ENCODE peak calls at places on chromosomes 6 and 20, in eight cellular contexts. T, B, O, G, F, E, X and N are unnamed samples.

GRCh38 chr6:113414511-113414910 is 442.6 kb upstream of the MARCKS start:
- DNase-seq in T (no peak), B (no peak), O (no peak), G (no peak), F (no peak), E (no peak), X (peak), N (no peak)

GRCh38 chr6:79544299-79544927 is 7.2 kb upstream of the LCA5 start:
- DNase-seq in T (peak), B (no peak), O (no peak), G (no peak), F (no peak), E (no peak), X (no peak), N (peak)

GRCh38 chr6:49541936-49542335 is 8.5 kb upstream of the C6orf141 start:
- DNase-seq in T (no peak), B (no peak), O (no peak), G (no peak), F (no peak), E (no peak), X (no peak), N (no peak)

GRCh38 chr20:40965671-40966070 is 63.0 kb upstream of the TOP1 start:
- DNase-seq in T (no peak), B (no peak), O (no peak), G (no peak), F (no peak), E (no peak), X (no peak), N (no peak)

GRCh38 chr20:38065764-38066375 is 32.3 kb downstream of the RPRD1B start:
- DNase-seq in T (no peak), B (no peak), O (no peak), G (no peak), F (no peak), E (peak), X (no peak), N (no peak)

GRCh38 chr6:83860347-83860731 is 850 bp downstream of the CYB5R4 start:
- DNase-seq in T (no peak), B (no peak), O (no peak), G (no peak), F (no peak), E (no peak), X (no peak), N (no peak)

GRCh38 chr6:104995989-104996617 is 39.2 kb downstream of the LIN28B start:
- DNase-seq in T (no peak), B (no peak), O (no peak), G (no peak), F (no peak), E (no peak), X (peak), N (no peak)

GRCh38 chr20:50412069-50412468 is 98.1 kb upstream of the PTPN1 start:
- DNase-seq in T (no peak), B (no peak), O (no peak), G (no peak), F (no peak), E (no peak), X (no peak), N (no peak)

GRCh38 chr20:38218566-38218885 is 42.0 kb downstream of the KIAA1755 start:
- DNase-seq in T (no peak), B (no peak), O (no peak), G (no peak), F (no peak), E (no peak), X (no peak), N (no peak)

GRCh38 chr6:170024940-170025339 is 265.9 kb downstream of the DLL1 start:
- DNase-seq in T (no peak), B (no peak), O (no peak), G (no peak), F (no peak), E (no peak), X (no peak), N (no peak)

GRCh38 chr6:71529769-71530168 is 241.2 kb downstream of the OGFRL1 start:
- DNase-seq in T (no peak), B (no peak), O (no peak), G (no peak), F (no peak), E (no peak), X (no peak), N (no peak)

GRCh38 chr6:157045831-157046454 is 268.8 kb downstream of the ARID1B start:
- DNase-seq in T (no peak), B (no peak), O (peak), G (no peak), F (no peak), E (no peak), X (no peak), N (peak)

GRCh38 chr20:47922280-47922675 is 137.0 kb upstream of the SULF2 start:
- DNase-seq in T (no peak), B (no peak), O (no peak), G (no peak), F (no peak), E (no peak), X (peak), N (no peak)

GRCh38 chr6:43101497-43101896 is 25.4 kb downstream of the PTK7 start:
- DNase-seq in T (no peak), B (no peak), O (no peak), G (no peak), F (no peak), E (no peak), X (no peak), N (no peak)

GRCh38 chr6:141830530-141830929 is 302.2 kb upstream of the GJE1 start:
- DNase-seq in T (no peak), B (no peak), O (no peak), G (no peak), F (no peak), E (no peak), X (no peak), N (no peak)

GRCh38 chr6:9408718-9409117 is 973.4 kb upstream of the SLC35B3 start:
- DNase-seq in T (no peak), B (no peak), O (no peak), G (no peak), F (no peak), E (no peak), X (no peak), N (no peak)

GRCh38 chr6:137389150-137389664 is 105.0 kb downstream of the OLIG3 start:
- DNase-seq in T (no peak), B (peak), O (no peak), G (no peak), F (peak), E (no peak), X (no peak), N (no peak)

GRCh38 chr6:2111162-2111677 is 134.2 kb downstream of the GMDS start:
- DNase-seq in T (no peak), B (no peak), O (no peak), G (no peak), F (no peak), E (no peak), X (peak), N (no peak)

GRCh38 chr6:24658573-24659511 is 7.9 kb downstream of the TDP2 start:
- DNase-seq in T (no peak), B (no peak), O (no peak), G (no peak), F (no peak), E (no peak), X (peak), N (no peak)

GRCh38 chr6:11188161-11188915 is 44.1 kb downstream of the NEDD9 start:
- DNase-seq in T (no peak), B (no peak), O (no peak), G (no peak), F (no peak), E (no peak), X (no peak), N (no peak)

GRCh38 chr6:52531396-52531795 is 45.5 kb downstream of the TRAM2 start:
- DNase-seq in T (no peak), B (no peak), O (no peak), G (no peak), F (no peak), E (no peak), X (no peak), N (no peak)

GRCh38 chr6:64732888-64733287 is 974.1 kb downstream of the EYS start:
- DNase-seq in T (no peak), B (no peak), O (no peak), G (no peak), F (no peak), E (no peak), X (no peak), N (no peak)

GRCh38 chr6:141788096-141788495 is 344.6 kb upstream of the GJE1 start:
- DNase-seq in T (no peak), B (no peak), O (no peak), G (no peak), F (no peak), E (no peak), X (no peak), N (no peak)

GRCh38 chr20:25586877-25587276 is 1.5 kb upstream of the NINL start:
- DNase-seq in T (no peak), B (no peak), O (no peak), G (no peak), F (no peak), E (no peak), X (no peak), N (no peak)

GRCh38 chr6:9139762-9140161 is 704.4 kb upstream of the SLC35B3 start:
- DNase-seq in T (no peak), B (no peak), O (no peak), G (peak), F (no peak), E (no peak), X (peak), N (no peak)

GRCh38 chr6:128641701-128642100 is 121.3 kb upstream of the PTPRK start:
- DNase-seq in T (no peak), B (no peak), O (no peak), G (no peak), F (no peak), E (no peak), X (peak), N (no peak)

GRCh38 chr6:52984247-52984646 is 10.8 kb downstream of the GSTA4 start:
- DNase-seq in T (no peak), B (peak), O (no peak), G (no peak), F (peak), E (no peak), X (no peak), N (no peak)

GRCh38 chr6:65075705-65076104 is 631.3 kb downstream of the EYS start:
- DNase-seq in T (no peak), B (no peak), O (no peak), G (no peak), F (no peak), E (no peak), X (no peak), N (no peak)

GRCh38 chr6:686528-686927 is 6.4 kb downstream of the EXOC2 start:
- DNase-seq in T (no peak), B (no peak), O (peak), G (no peak), F (no peak), E (no peak), X (no peak), N (no peak)

GRCh38 chr6:147000545-147001488 is 203.4 kb upstream of the STXBP5 start:
- DNase-seq in T (no peak), B (no peak), O (no peak), G (no peak), F (no peak), E (no peak), X (peak), N (no peak)

GRCh38 chr6:22368794-22369193 is 72.0 kb upstream of the PRL start:
- DNase-seq in T (no peak), B (no peak), O (no peak), G (no peak), F (no peak), E (no peak), X (no peak), N (no peak)

GRCh38 chr20:62652051-62652893 is 10.0 kb downstream of the SLCO4A1 start:
- DNase-seq in T (peak), B (peak), O (peak), G (peak), F (peak), E (no peak), X (peak), N (no peak)